ENCODE peak calls at places on chromosomes 11 and 22, in four cellular contexts. H, E, K and X are unnamed samples.
A peak's percentile ranks its signal among the peaks of the same experiment; 100 is the strongest.

GRCh38 chr11:62116458-62116857 is 7.4 kb upstream of the INCENP start:
- DNase-seq in K (peak; percentile 13), H (no peak), E (no peak), X (no peak)

GRCh38 chr11:15650105-15650938 is 535.6 kb downstream of the INSC start:
- DNase-seq in E (peak; percentile 84), H (peak; percentile 96), K (peak; percentile 94), X (peak; percentile 12)

GRCh38 chr11:36594316-36594989 is at the start of gene IFTAP:
- DNase-seq in K (peak; percentile 38), H (peak; percentile 75), E (peak; percentile 90), X (no peak)

GRCh38 chr22:18970180-18970947 is 34.3 kb upstream of the PRODH start:
- DNase-seq in K (peak; percentile 88), H (peak; percentile 85), E (no peak), X (no peak)

GRCh38 chr11:126408496-126408895 is 53.0 kb downstream of the ST3GAL4 start:
- DNase-seq in E (no peak), H (no peak), K (no peak), X (no peak)

GRCh38 chr11:77088236-77089003 is 14.2 kb upstream of the OMP start:
- DNase-seq in E (no peak), K (no peak), H (no peak), X (no peak)

GRCh38 chr11:40746282-40746681 is 713.2 kb downstream of the LRRC4C start:
- DNase-seq in K (no peak), H (no peak), E (no peak), X (no peak)

GRCh38 chr11:130979386-130979972 is 63.2 kb upstream of the SNX19 start:
- DNase-seq in E (no peak), K (peak; percentile 10), H (peak; percentile 8), X (no peak)

GRCh38 chr11:43943357-43943930 is 1.0 kb downstream of the C11orf96 start:
- DNase-seq in E (no peak), H (no peak), K (no peak), X (no peak)

GRCh38 chr11:82315093-82315492 is 418.6 kb downstream of the FAM181B start:
- DNase-seq in K (no peak), H (peak; percentile 16), E (peak; percentile 23), X (no peak)

GRCh38 chr11:11717064-11717725 is 95.4 kb upstream of the GALNT18 start:
- DNase-seq in K (no peak), H (no peak), E (no peak), X (no peak)

GRCh38 chr11:88596786-88597185 is 259.2 kb upstream of the CTSC start:
- DNase-seq in K (no peak), E (no peak), H (no peak), X (no peak)

GRCh38 chr11:20668844-20669832 is at the start of gene NELL1:
- DNase-seq in K (no peak), H (peak; percentile 79), E (no peak), X (no peak)

GRCh38 chr11:93515438-93515837 is 27.8 kb downstream of the SMCO4 start:
- DNase-seq in E (no peak), H (no peak), K (no peak), X (no peak)

GRCh38 chr22:20523118-20523983 is 15.9 kb downstream of the MED15 start:
- DNase-seq in K (peak; percentile 76), H (no peak), E (no peak), X (no peak)

GRCh38 chr11:124748100-124748418 is 4.0 kb downstream of the VSIG2 start:
- DNase-seq in E (no peak), K (no peak), H (no peak), X (no peak)

GRCh38 chr11:69005183-69005630 is 7.8 kb downstream of the MRGPRF start:
- DNase-seq in H (no peak), K (no peak), E (no peak), X (no peak)

GRCh38 chr11:59112494-59112893 is 5.5 kb downstream of the FAM111B start:
- DNase-seq in E (no peak), K (no peak), H (no peak), X (no peak)

GRCh38 chr11:8831861-8832260 is 79.1 kb upstream of the AKIP1 start:
- DNase-seq in K (no peak), H (no peak), E (no peak), X (no peak)

GRCh38 chr11:35163707-35164496 is 24.9 kb downstream of the CD44 start:
- DNase-seq in H (no peak), E (no peak), K (no peak), X (no peak)

GRCh38 chr22:37019309-37020191 is at the start of the genes MPST and TST:
- DNase-seq in E (peak; percentile 62), K (peak; percentile 81), H (peak; percentile 97), X (no peak)
- TF ChIP-seq FOXM1 in E (no peak), K (no peak), H (no peak), X (no peak)

DNA sequence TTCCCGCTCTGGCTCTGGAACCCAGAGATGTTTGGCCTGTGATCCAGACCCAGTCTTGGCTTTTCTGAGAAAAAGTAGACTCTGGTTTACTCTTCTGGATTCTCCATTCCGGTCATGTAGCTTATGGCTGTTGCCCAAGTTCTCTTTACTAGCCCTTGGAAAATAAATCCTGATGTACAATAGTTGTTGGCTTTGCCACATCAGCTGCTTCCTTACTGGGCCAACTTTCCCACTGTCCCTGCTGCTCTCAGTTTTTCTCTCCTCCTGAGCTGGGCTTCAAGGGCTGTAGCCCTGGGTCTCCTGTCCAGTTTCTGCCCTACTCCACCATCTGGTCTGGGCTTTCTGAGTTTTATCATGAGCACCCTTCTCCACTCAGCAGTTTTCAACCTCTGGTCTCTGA is 12.5 kb downstream of the PATZ1 start:
- DNase-seq in K (no peak), E (no peak), H (no peak), X (no peak)
- TF ChIP-seq MAX in K (no peak), E (no peak), H (no peak), X (no peak)

GRCh38 chr11:95434489-95435057 is 203.6 kb upstream of the SESN3 start:
- DNase-seq in K (no peak), E (no peak), H (no peak), X (no peak)
- TF ChIP-seq FOXM1 in K (no peak), E (no peak), H (no peak), X (no peak)

GRCh38 chr22:24232725-24233124 is 12.2 kb downstream of the GGT5 start:
- DNase-seq in H (peak; percentile 10), K (no peak), E (no peak), X (no peak)
- TF ChIP-seq MAX in H (no peak), K (no peak), E (no peak), X (no peak)

DNA sequence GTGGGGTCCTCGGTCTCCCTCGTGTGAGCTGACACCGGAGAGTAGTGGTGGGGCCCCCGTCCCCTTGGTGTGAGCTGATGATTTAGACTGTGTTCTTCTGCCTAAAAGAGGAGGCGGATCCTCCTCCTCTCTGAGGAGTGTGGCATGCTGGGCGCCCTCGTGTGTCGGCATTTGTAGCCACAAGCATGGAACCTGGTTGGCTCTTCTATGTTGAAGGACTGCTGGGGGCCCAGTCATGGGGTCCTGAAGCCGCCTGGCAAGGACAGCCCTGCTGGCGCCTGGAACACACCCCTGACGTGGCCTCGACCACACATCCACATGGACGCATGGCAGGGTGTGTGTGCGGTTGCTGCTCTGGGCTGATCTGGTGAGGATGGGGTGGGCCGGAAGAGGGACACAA is 50.2 kb downstream of the AP2A2 start:
- DNase-seq in K (peak; percentile 39), H (peak; percentile 66), E (peak; percentile 44), X (no peak)
- TF ChIP-seq FOXM1 in K (no peak), H (no peak), E (no peak), X (no peak)

GRCh38 chr22:47082505-47082904 is 320.1 kb downstream of the TBC1D22A start:
- DNase-seq in H (no peak), E (no peak), K (no peak), X (no peak)
- TF ChIP-seq MAX in H (no peak), E (no peak), K (no peak), X (no peak)

GRCh38 chr11:112839051-112839450 is 122.2 kb upstream of the NCAM1 start:
- DNase-seq in K (no peak), E (no peak), H (no peak), X (no peak)
- TF ChIP-seq FOXM1 in K (no peak), E (no peak), H (no peak), X (no peak)